ENCODE peak calls at places on chromosome 12, in six cellular contexts. One of them, this sample, is unnamed. For H3K4me1, the result is how much of the 10 kb centered on the place peaks cover.

GRCh38 chr12:47079894-47080724 is at the start of gene AMIGO2:
- DNase-seq in fibroblast of lung: peak
- DNase-seq in pancreas: peak
- DNase-seq in thoracic aorta: peak
- DNase-seq in MM.1S: no peak
- DNase-seq in CD4-positive, CD25-positive, alpha-beta regulatory T cell: peak
- DNase-seq in this sample: no peak

GRCh38 chr12:50568338-50569155 is 63.8 kb downstream of the DIP2B start:
- DNase-seq in pancreas: no peak
- DNase-seq in fibroblast of lung: peak
- DNase-seq in CD4-positive, CD25-positive, alpha-beta regulatory T cell: no peak
- DNase-seq in thoracic aorta: no peak
- DNase-seq in MM.1S: no peak
- DNase-seq in this sample: no peak

GRCh38 chr12:84408936-84409335 is 503.7 kb downstream of the SLC6A15 start:
- DNase-seq in fibroblast of lung: no peak
- DNase-seq in thoracic aorta: no peak
- DNase-seq in MM.1S: no peak
- DNase-seq in CD4-positive, CD25-positive, alpha-beta regulatory T cell: no peak
- DNase-seq in pancreas: no peak
- DNase-seq in this sample: no peak

GRCh38 chr12:113591480-113591971 is 119.9 kb upstream of the LHX5 start:
- DNase-seq in MM.1S: no peak
- DNase-seq in CD4-positive, CD25-positive, alpha-beta regulatory T cell: peak
- DNase-seq in pancreas: no peak
- DNase-seq in fibroblast of lung: no peak
- DNase-seq in thoracic aorta: no peak
- DNase-seq in this sample: no peak

GRCh38 chr12:121775501-121775900 is 18.0 kb downstream of the RHOF start:
- DNase-seq in CD4-positive, CD25-positive, alpha-beta regulatory T cell: no peak
- DNase-seq in pancreas: no peak
- DNase-seq in thoracic aorta: no peak
- DNase-seq in fibroblast of lung: no peak
- DNase-seq in MM.1S: no peak
- DNase-seq in this sample: no peak

GRCh38 chr12:49897276-49897675 is 6.4 kb downstream of the FAIM2 start:
- DNase-seq in pancreas: no peak
- DNase-seq in thoracic aorta: no peak
- DNase-seq in CD4-positive, CD25-positive, alpha-beta regulatory T cell: no peak
- DNase-seq in fibroblast of lung: no peak
- DNase-seq in MM.1S: no peak
- DNase-seq in this sample: no peak

GRCh38 chr12:9049520-9050133 is 60.3 kb downstream of the KLRG1 start:
- DNase-seq in thoracic aorta: no peak
- DNase-seq in fibroblast of lung: peak
- DNase-seq in pancreas: no peak
- DNase-seq in CD4-positive, CD25-positive, alpha-beta regulatory T cell: peak
- DNase-seq in MM.1S: peak
- DNase-seq in this sample: peak

GRCh38 chr12:116066381-116067230 is 210.9 kb downstream of the MED13L start:
- DNase-seq in fibroblast of lung: peak
- DNase-seq in thoracic aorta: no peak
- DNase-seq in MM.1S: peak
- DNase-seq in pancreas: peak
- DNase-seq in CD4-positive, CD25-positive, alpha-beta regulatory T cell: peak
- DNase-seq in this sample: peak

GRCh38 chr12:75722714-75723200 is 211.3 kb upstream of the KRR1 start:
- DNase-seq in CD4-positive, CD25-positive, alpha-beta regulatory T cell: peak
- DNase-seq in fibroblast of lung: peak
- DNase-seq in thoracic aorta: peak
- DNase-seq in MM.1S: peak
- DNase-seq in pancreas: no peak
- DNase-seq in this sample: peak

GRCh38 chr12:56084958-56085543 is 5.1 kb downstream of the ERBB3 start:
- DNase-seq in fibroblast of lung: no peak
- DNase-seq in pancreas: no peak
- DNase-seq in MM.1S: no peak
- DNase-seq in thoracic aorta: no peak
- DNase-seq in CD4-positive, CD25-positive, alpha-beta regulatory T cell: peak
- DNase-seq in this sample: peak

GRCh38 chr12:98259667-98260066 is 255.7 kb upstream of the TMPO start:
- DNase-seq in fibroblast of lung: no peak
- DNase-seq in MM.1S: no peak
- DNase-seq in CD4-positive, CD25-positive, alpha-beta regulatory T cell: no peak
- DNase-seq in thoracic aorta: no peak
- DNase-seq in pancreas: no peak
- DNase-seq in this sample: peak

GRCh38 chr12:89135976-89136634 is 216.2 kb downstream of the DUSP6 start:
- DNase-seq in fibroblast of lung: peak
- DNase-seq in thoracic aorta: no peak
- DNase-seq in CD4-positive, CD25-positive, alpha-beta regulatory T cell: no peak
- DNase-seq in MM.1S: no peak
- DNase-seq in pancreas: no peak
- DNase-seq in this sample: no peak

GRCh38 chr12:97556201-97556824 is 93.7 kb downstream of the RMST start:
- DNase-seq in thoracic aorta: no peak
- DNase-seq in pancreas: no peak
- DNase-seq in fibroblast of lung: peak
- DNase-seq in CD4-positive, CD25-positive, alpha-beta regulatory T cell: no peak
- DNase-seq in MM.1S: no peak
- DNase-seq in this sample: peak

GRCh38 chr12:82730832-82731497 is 44.3 kb downstream of the TMTC2 start:
- DNase-seq in CD4-positive, CD25-positive, alpha-beta regulatory T cell: no peak
- DNase-seq in thoracic aorta: no peak
- DNase-seq in MM.1S: no peak
- DNase-seq in fibroblast of lung: peak
- DNase-seq in pancreas: no peak
- DNase-seq in this sample: no peak

GRCh38 chr12:48767047-48767446 is 21.8 kb downstream of the ADCY6 start:
- DNase-seq in CD4-positive, CD25-positive, alpha-beta regulatory T cell: no peak
- DNase-seq in thoracic aorta: no peak
- DNase-seq in MM.1S: no peak
- DNase-seq in pancreas: no peak
- DNase-seq in fibroblast of lung: no peak
- DNase-seq in this sample: no peak

GRCh38 chr12:28177862-28178261 is 12.4 kb upstream of the CCDC91 start:
- DNase-seq in pancreas: no peak
- DNase-seq in thoracic aorta: no peak
- DNase-seq in MM.1S: no peak
- DNase-seq in fibroblast of lung: no peak
- DNase-seq in CD4-positive, CD25-positive, alpha-beta regulatory T cell: no peak
- DNase-seq in this sample: no peak

GRCh38 chr12:15856097-15856982 is 25.8 kb upstream of the STRAP start:
- DNase-seq in CD4-positive, CD25-positive, alpha-beta regulatory T cell: peak
- DNase-seq in MM.1S: peak
- DNase-seq in thoracic aorta: peak
- DNase-seq in pancreas: no peak
- DNase-seq in fibroblast of lung: peak
- DNase-seq in this sample: peak

GRCh38 chr12:80400591-80400991 is 43.4 kb upstream of the PTPRQ start:
- DNase-seq in MM.1S: no peak
- DNase-seq in fibroblast of lung: peak
- DNase-seq in thoracic aorta: no peak
- DNase-seq in pancreas: no peak
- DNase-seq in CD4-positive, CD25-positive, alpha-beta regulatory T cell: no peak
- DNase-seq in this sample: no peak

GRCh38 chr12:68001486-68002466 is 12.5 kb downstream of the IFNG-AS1 start:
- DNase-seq in CD4-positive, CD25-positive, alpha-beta regulatory T cell: peak
- DNase-seq in fibroblast of lung: peak
- DNase-seq in pancreas: no peak
- DNase-seq in thoracic aorta: no peak
- DNase-seq in MM.1S: no peak
- DNase-seq in this sample: peak

GRCh38 chr12:39476894-39477293 is 34.0 kb upstream of the KIF21A start:
- DNase-seq in fibroblast of lung: no peak
- DNase-seq in CD4-positive, CD25-positive, alpha-beta regulatory T cell: no peak
- DNase-seq in thoracic aorta: no peak
- DNase-seq in pancreas: no peak
- DNase-seq in MM.1S: no peak
- DNase-seq in this sample: no peak

GRCh38 chr12:26832817-26833691 is at the start of gene ITPR2:
- DNase-seq in MM.1S: peak
- DNase-seq in thoracic aorta: peak
- DNase-seq in fibroblast of lung: peak
- DNase-seq in pancreas: peak
- DNase-seq in CD4-positive, CD25-positive, alpha-beta regulatory T cell: peak
- DNase-seq in this sample: peak

GRCh38 chr12:546920-547845 is 87.4 kb downstream of the B4GALNT3 start:
- DNase-seq in pancreas: peak
- DNase-seq in thoracic aorta: no peak
- DNase-seq in fibroblast of lung: peak
- DNase-seq in CD4-positive, CD25-positive, alpha-beta regulatory T cell: peak
- DNase-seq in MM.1S: peak
- DNase-seq in this sample: peak

GRCh38 chr12:101940400-101940950 is 63.1 kb downstream of the DRAM1 start:
- DNase-seq in CD4-positive, CD25-positive, alpha-beta regulatory T cell: no peak
- DNase-seq in MM.1S: no peak
- DNase-seq in pancreas: no peak
- DNase-seq in fibroblast of lung: no peak
- DNase-seq in thoracic aorta: no peak
- DNase-seq in this sample: no peak

GRCh38 chr12:55831407-55831880 is 2.1 kb upstream of the DNAJC14 start:
- DNase-seq in thoracic aorta: no peak
- DNase-seq in MM.1S: no peak
- DNase-seq in fibroblast of lung: peak
- DNase-seq in pancreas: no peak
- DNase-seq in CD4-positive, CD25-positive, alpha-beta regulatory T cell: peak
- DNase-seq in this sample: no peak

DNA sequence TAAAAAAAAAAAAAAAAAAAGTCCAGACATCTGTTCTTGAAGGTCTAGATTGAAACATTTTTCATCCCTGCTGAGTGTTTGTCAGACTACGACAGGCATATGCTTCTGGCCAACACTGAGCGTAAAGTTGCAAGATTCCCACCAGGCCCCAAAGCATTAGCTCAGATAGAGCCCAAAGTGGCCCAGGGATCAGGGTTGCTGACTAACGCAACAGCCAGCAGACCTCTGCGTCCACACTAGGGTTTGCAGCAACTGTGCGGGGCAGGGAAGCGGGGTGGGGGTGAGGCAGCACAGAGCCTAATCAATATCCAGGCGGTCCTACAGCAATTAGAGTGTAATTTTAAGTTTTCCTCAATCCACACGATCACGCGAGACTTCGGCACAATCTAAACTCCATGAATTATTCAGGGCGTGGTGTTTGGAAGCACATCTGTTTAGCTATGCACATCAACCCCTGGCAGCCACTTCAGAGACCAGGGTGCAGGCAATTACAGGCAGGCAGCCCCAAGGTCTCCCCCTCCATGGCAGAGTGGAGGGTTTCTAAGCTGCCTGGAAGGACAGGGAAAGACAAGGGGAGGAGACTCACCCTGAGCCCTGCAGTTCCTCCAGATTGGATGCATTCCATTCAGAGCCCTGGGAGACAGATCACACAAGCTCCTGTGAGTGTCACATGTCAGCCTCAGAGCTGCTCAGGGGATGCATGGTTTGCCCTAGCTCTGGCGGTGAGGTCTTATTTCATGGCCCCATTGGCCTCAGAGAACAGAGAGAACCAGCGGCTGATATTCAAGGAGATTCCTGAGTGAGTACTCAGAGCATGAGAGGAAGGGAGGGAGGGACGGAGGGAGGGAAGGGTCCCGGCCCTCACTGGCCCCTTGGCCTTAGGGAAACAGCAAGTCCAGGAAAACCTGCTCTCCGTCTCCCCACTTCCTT is 55.4 kb downstream of the SSH1 start:
- DNase-seq in fibroblast of lung: peak
- DNase-seq in thoracic aorta: no peak
- DNase-seq in pancreas: no peak
- DNase-seq in CD4-positive, CD25-positive, alpha-beta regulatory T cell: no peak
- DNase-seq in MM.1S: no peak
- DNase-seq in this sample: no peak
- H3K4me1 ChIP-seq in fibroblast of lung: half or more
- H3K4me1 ChIP-seq in thoracic aorta: under half
- H3K4me1 ChIP-seq in pancreas: under half
- H3K4me1 ChIP-seq in CD4-positive, CD25-positive, alpha-beta regulatory T cell: under half
- H3K4me1 ChIP-seq in MM.1S: under half
- H3K4me1 ChIP-seq in this sample: under half

DNA sequence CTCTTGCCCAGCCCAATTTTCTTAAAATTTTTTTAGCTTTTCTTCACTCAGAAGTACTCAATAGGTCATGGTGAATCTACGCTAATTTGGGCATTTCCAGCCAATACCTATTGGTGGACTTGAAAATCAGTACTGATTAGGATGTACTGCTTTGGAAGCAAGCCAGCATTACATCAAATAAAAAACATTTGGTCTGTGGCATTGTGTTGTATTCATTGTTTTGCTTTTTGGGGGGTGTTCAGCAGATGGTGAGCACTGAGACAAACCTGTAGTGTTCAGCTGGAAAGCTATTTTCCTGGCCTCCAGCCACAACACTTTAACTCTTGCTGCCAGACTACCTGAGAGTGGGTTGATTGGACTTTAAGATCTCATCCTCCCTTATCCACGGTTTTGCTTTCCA is 4.0 kb downstream of the MAPKAPK5 start:
- DNase-seq in MM.1S: no peak
- DNase-seq in CD4-positive, CD25-positive, alpha-beta regulatory T cell: no peak
- DNase-seq in pancreas: no peak
- DNase-seq in thoracic aorta: no peak
- DNase-seq in fibroblast of lung: no peak
- DNase-seq in this sample: no peak
- H3K4me3 ChIP-seq in MM.1S: no peak
- H3K4me3 ChIP-seq in CD4-positive, CD25-positive, alpha-beta regulatory T cell: no peak
- H3K4me3 ChIP-seq in pancreas: no peak
- H3K4me3 ChIP-seq in thoracic aorta: no peak
- H3K4me3 ChIP-seq in fibroblast of lung: no peak
- H3K4me3 ChIP-seq in this sample: no peak

GRCh38 chr12:132163911-132164288 is 19.6 kb downstream of the NOC4L start:
- DNase-seq in thoracic aorta: no peak
- DNase-seq in fibroblast of lung: no peak
- DNase-seq in pancreas: no peak
- DNase-seq in MM.1S: no peak
- DNase-seq in CD4-positive, CD25-positive, alpha-beta regulatory T cell: no peak
- DNase-seq in this sample: no peak
- H3K27ac ChIP-seq in thoracic aorta: no peak
- H3K27ac ChIP-seq in fibroblast of lung: no peak
- H3K27ac ChIP-seq in pancreas: no peak
- H3K27ac ChIP-seq in MM.1S: no peak
- H3K27ac ChIP-seq in CD4-positive, CD25-positive, alpha-beta regulatory T cell: no peak
- H3K27ac ChIP-seq in this sample: no peak

GRCh38 chr12:114917307-114917706 is 233.3 kb upstream of the TBX3 start:
- DNase-seq in MM.1S: no peak
- DNase-seq in fibroblast of lung: no peak
- DNase-seq in pancreas: no peak
- DNase-seq in CD4-positive, CD25-positive, alpha-beta regulatory T cell: no peak
- DNase-seq in thoracic aorta: no peak
- DNase-seq in this sample: no peak

GRCh38 chr12:114917953-114918352 is 234.0 kb upstream of the TBX3 start:
- DNase-seq in CD4-positive, CD25-positive, alpha-beta regulatory T cell: no peak
- DNase-seq in fibroblast of lung: no peak
- DNase-seq in thoracic aorta: no peak
- DNase-seq in pancreas: no peak
- DNase-seq in MM.1S: no peak
- DNase-seq in this sample: no peak

GRCh38 chr12:114919479-114919878 is 235.5 kb upstream of the TBX3 start:
- DNase-seq in pancreas: no peak
- DNase-seq in fibroblast of lung: no peak
- DNase-seq in CD4-positive, CD25-positive, alpha-beta regulatory T cell: no peak
- DNase-seq in thoracic aorta: no peak
- DNase-seq in MM.1S: no peak
- DNase-seq in this sample: no peak

GRCh38 chr12:114916531-114916930 is 232.6 kb upstream of the TBX3 start:
- DNase-seq in MM.1S: no peak
- DNase-seq in CD4-positive, CD25-positive, alpha-beta regulatory T cell: no peak
- DNase-seq in fibroblast of lung: peak
- DNase-seq in pancreas: no peak
- DNase-seq in thoracic aorta: no peak
- DNase-seq in this sample: no peak

GRCh38 chr12:114918535-114919233 is 234.7 kb upstream of the TBX3 start:
- DNase-seq in fibroblast of lung: peak
- DNase-seq in thoracic aorta: no peak
- DNase-seq in CD4-positive, CD25-positive, alpha-beta regulatory T cell: no peak
- DNase-seq in pancreas: no peak
- DNase-seq in MM.1S: no peak
- DNase-seq in this sample: no peak
- H3K4me1 ChIP-seq in fibroblast of lung: under half
- H3K4me1 ChIP-seq in thoracic aorta: under half
- H3K4me1 ChIP-seq in CD4-positive, CD25-positive, alpha-beta regulatory T cell: under half
- H3K4me1 ChIP-seq in pancreas: under half
- H3K4me1 ChIP-seq in MM.1S: under half
- H3K4me1 ChIP-seq in this sample: under half